ENCODE peak calls at places on chromosome 5, in ten cellular contexts. W is BE2C; H is CD8-positive, alpha-beta memory T cell; V is CD4-positive, alpha-beta memory T cell; Z is effector memory CD4-positive, alpha-beta T cell; A is tibial artery; T is SJCRH30; E is OCI-LY7; Q is colonic mucosa; N is mucosa of descending colon. Y is an unnamed sample.

GRCh38 chr5:132764671-132765070 is 12.4 kb downstream of the SEPTIN8 start:
- DNase-seq in W (no peak), H (no peak), V (no peak), Z (no peak), A (no peak), T (no peak), E (no peak), Q (no peak), N (no peak), Y (no peak)

GRCh38 chr5:72036951-72037350 is 70.3 kb upstream of the MAP1B start:
- DNase-seq in W (peak; percentile 34), H (no peak), V (no peak), Z (no peak), A (no peak), T (no peak), E (no peak), Q (no peak), N (no peak), Y (no peak)

GRCh38 chr5:152688561-152689274 is 283.6 kb upstream of the NMUR2 start:
- DNase-seq in W (no peak), H (no peak), V (no peak), Z (no peak), A (no peak), T (no peak), E (no peak), Q (no peak), N (no peak), Y (peak; percentile 59)

GRCh38 chr5:174567506-174568141 is 156.8 kb upstream of the MSX2 start:
- DNase-seq in W (no peak), H (no peak), V (no peak), Z (no peak), A (no peak), T (no peak), E (no peak), Q (no peak), N (no peak), Y (no peak)

GRCh38 chr5:6819521-6819920 is 106.3 kb downstream of the TENT4A start:
- DNase-seq in W (no peak), H (no peak), V (no peak), Z (no peak), A (no peak), T (no peak), E (no peak), Q (no peak), N (no peak), Y (no peak)

GRCh38 chr5:151047814-151048425 is 27.5 kb downstream of the GPX3 start:
- DNase-seq in W (peak; percentile 23), H (no peak), V (no peak), Z (no peak), A (no peak), T (no peak), E (peak; percentile 37), Q (no peak), N (peak; percentile 35), Y (peak; percentile 50)

GRCh38 chr5:757346-757930 is 27.1 kb downstream of the ZDHHC11B start:
- DNase-seq in W (peak; percentile 28), H (no peak), V (no peak), Z (no peak), A (peak; percentile 66), T (no peak), E (no peak), Q (peak; percentile 24), N (no peak), Y (no peak)

GRCh38 chr5:11791777-11792176 is 112.5 kb downstream of the CTNND2 start:
- DNase-seq in W (no peak), H (no peak), V (no peak), Z (no peak), A (no peak), T (no peak), E (no peak), Q (no peak), N (no peak), Y (peak; percentile 28)

GRCh38 chr5:93748875-93749397 is 7.5 kb upstream of the POU5F2 start:
- DNase-seq in W (no peak), H (no peak), V (no peak), Z (no peak), A (no peak), T (no peak), E (no peak), Q (no peak), N (no peak), Y (no peak)

DNA sequence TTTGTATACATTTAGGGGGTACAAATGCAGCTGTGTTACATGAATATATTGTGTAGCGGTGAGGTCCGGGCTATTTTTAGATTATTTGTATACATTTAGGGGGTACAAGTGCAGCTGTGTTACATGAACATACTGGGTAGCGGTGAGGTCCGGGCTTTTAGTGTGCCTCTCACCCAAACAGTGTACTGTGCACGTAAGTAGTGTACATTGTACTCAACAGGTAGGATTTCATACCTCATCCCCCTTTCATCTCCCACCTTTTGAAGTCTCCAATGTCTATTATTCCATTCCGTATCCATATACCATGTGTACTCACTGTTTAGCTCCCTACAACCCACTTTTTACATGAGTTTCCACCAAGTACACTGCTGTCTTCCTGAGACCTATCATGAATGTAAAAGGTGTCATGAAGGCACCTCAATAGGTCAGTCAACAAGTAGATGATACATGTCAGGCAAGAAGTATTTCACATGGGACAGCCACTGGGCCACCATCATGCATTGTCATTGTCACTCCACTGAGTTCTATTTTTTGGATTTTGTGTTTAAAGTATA is 27.7 kb downstream of the SKP1 start:
- DNase-seq in W (no peak), H (no peak), V (no peak), Z (no peak), A (no peak), T (no peak), E (no peak), Q (no peak), N (no peak), Y (no peak)
- H3K4me1 ChIP-seq in W (no peaks in the 10 kb centered on the region), H (peaks cover 43% of the 10 kb centered on the region), V (peaks cover 48% of the 10 kb centered on the region), Z (peaks cover 21% of the 10 kb centered on the region), A (no peaks in the 10 kb centered on the region), T (no peaks in the 10 kb centered on the region), E (no peaks in the 10 kb centered on the region), Q (no peaks in the 10 kb centered on the region), N (no peaks in the 10 kb centered on the region), Y (peaks cover 24% of the 10 kb centered on the region)

DNA sequence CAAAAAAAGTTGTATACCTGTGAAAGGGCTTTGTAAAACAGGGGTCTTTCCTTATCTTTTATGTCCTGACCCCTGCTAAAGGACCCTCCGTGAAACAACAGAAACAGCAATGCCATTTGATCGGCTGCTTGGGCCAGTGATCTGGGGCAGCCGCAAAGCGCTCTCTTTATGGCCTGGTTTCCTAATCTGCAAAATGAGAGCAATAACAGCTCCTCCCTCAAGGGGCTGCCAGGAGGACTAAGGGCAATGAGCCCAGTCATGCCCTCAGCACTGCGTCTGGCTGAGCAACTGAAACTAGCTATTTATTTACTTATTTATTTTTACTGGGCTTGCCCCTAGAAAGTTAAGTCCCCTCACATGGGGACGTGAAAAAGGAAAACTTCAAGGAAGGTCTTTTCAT is 18.3 kb downstream of the CMBL start:
- DNase-seq in W (peak; percentile 27), H (no peak), V (no peak), Z (no peak), A (peak; percentile 74), T (no peak), E (no peak), Q (peak; percentile 81), N (peak; percentile 82), Y (peak; percentile 66)
- H3K4me3 ChIP-seq in W (no peak overlapping the region), H (no peak overlapping the region), V (no peak overlapping the region), Z (no peak overlapping the region), A (no peak overlapping the region), T (no peak overlapping the region), E (no peak overlapping the region), Q (no peak overlapping the region), N (no peak overlapping the region), Y (no peak overlapping the region)

DNA sequence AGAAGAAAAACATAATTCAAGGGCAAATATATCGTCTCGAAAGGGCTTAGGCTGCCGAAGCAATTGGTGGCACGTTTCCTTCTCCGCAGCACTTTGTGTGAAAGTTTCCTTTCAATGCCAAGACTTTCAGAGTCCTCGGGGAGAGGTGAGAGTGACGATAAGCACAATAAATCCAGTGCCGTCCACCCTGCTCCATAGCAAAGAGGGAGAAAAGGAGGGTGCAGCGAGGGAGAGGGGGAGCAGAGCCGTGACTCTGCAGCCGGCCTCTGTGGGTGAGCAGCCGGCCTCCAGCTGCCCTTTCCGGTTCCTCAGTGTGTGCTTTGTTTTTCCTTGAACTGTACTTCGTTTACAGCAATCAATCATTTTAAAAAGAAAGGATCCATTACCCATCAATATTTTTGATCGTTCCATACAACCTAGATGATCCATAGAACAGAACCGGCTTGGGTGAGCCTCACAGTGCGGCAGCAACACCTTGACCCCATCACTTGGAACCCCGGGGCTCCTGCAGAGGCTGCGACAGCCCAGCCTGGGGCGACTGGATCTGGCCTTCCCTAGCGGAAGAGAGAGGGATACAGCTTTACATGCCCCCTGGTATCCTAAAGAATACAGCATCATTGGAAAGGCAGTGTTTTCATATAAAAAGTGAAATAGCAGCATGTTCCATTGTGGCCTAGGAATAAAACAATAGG is 247.0 kb upstream of the IRX4 start:
- DNase-seq in W (no peak), H (no peak), V (no peak), Z (no peak), A (no peak), T (no peak), E (no peak), Q (no peak), N (no peak), Y (no peak)
- H3K9me3 ChIP-seq in W (no peaks in the 10 kb centered on the region), H (no peaks in the 10 kb centered on the region), V (no peaks in the 10 kb centered on the region), Z (no peaks in the 10 kb centered on the region), A (no peaks in the 10 kb centered on the region), T (no peaks in the 10 kb centered on the region), E (no peaks in the 10 kb centered on the region), Q (no peaks in the 10 kb centered on the region), N (no peaks in the 10 kb centered on the region), Y (no peaks in the 10 kb centered on the region)

GRCh38 chr5:139664273-139664693 is 16.1 kb downstream of the CXXC5 start:
- DNase-seq in W (no peak), H (no peak), V (no peak), Z (no peak), A (peak; percentile 83), T (no peak), E (peak; percentile 57), Q (no peak), N (no peak), Y (no peak)

GRCh38 chr5:139662617-139663016 is 14.5 kb downstream of the CXXC5 start:
- DNase-seq in W (no peak), H (no peak), V (no peak), Z (no peak), A (no peak), T (no peak), E (no peak), Q (no peak), N (no peak), Y (peak; percentile 45)

GRCh38 chr5:139663207-139663606 is 15.1 kb downstream of the CXXC5 start:
- DNase-seq in W (no peak), H (no peak), V (no peak), Z (no peak), A (no peak), T (no peak), E (no peak), Q (no peak), N (no peak), Y (no peak)

GRCh38 chr5:139664727-139665351 is 16.7 kb downstream of the CXXC5 start:
- DNase-seq in W (peak; percentile 58), H (no peak), V (no peak), Z (no peak), A (peak; percentile 82), T (no peak), E (no peak), Q (no peak), N (no peak), Y (peak; percentile 53)

DNA sequence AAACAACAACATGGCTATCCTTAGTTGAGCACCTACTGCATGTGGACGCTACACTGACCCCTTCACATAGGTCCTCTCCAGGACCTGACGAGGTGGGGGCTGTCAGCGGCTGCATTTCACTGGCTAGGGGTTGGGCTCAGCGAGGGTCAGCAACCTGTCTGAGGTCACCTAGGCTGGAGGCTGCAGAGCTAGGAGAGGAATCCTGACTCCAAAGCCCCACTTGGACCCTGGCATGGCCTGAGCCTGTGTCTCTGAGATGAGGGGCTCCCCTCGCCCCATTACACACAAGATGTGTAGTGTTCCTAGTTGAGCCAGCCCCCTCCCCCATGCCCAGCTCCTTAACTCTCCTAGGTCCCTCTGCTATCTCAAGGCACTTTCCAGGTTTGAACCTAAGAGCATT is 15.6 kb downstream of the CXXC5 start:
- DNase-seq in W (no peak), H (no peak), V (no peak), Z (no peak), A (no peak), T (no peak), E (no peak), Q (no peak), N (no peak), Y (no peak)
- H3K4me1 ChIP-seq in W (peaks cover 64% of the 10 kb centered on the region), H (peaks cover 28% of the 10 kb centered on the region), V (peaks cover 26% of the 10 kb centered on the region), Z (peaks cover 16% of the 10 kb centered on the region), A (peaks cover 7% of the 10 kb centered on the region), T (peaks cover 33% of the 10 kb centered on the region), E (peaks cover 95% of the 10 kb centered on the region), Q (peaks cover 17% of the 10 kb centered on the region), N (peaks cover 31% of the 10 kb centered on the region), Y (peaks cover 84% of the 10 kb centered on the region)

Y was measured in thyroid gland.